ENCODE peak calls at places on chromosomes 13 and 19, in nine cellular contexts. E is retina; V is T-helper 9 cell; B is stimulated activated CD8-positive, alpha-beta memory T cell treated with anti-CD3 and anti-CD28 coated beads, Interleukin-4, amount 100 ng/mL, for 4 hours; A is Panc1; P is EH; T is brain microvascular endothelial cell; X is A549; F is SW480. Q is an unnamed sample.

GRCh38 chr13:23339225-23339624 is 94.3 kb downstream of the SACS start:
- DNase-seq in B (no peak), X (no peak), T (no peak), F (no peak), V (no peak), E (no peak), P (no peak), A (no peak), Q (no peak)

GRCh38 chr19:3642987-3643386 is 16.4 kb upstream of the CACTIN start:
- DNase-seq in B (no peak), X (no peak), P (no peak), T (no peak), V (no peak), E (no peak), F (no peak), A (no peak), Q (no peak)

GRCh38 chr19:19185853-19186728 is 5.9 kb downstream of the BORCS8 start:
- DNase-seq in F (peak), V (peak), T (no peak), P (peak), E (no peak), A (no peak), B (peak), X (no peak), Q (no peak)

GRCh38 chr19:48372904-48373303 is 8.7 kb downstream of the SYNGR4 start:
- DNase-seq in X (no peak), V (no peak), E (no peak), F (peak), B (no peak), T (no peak), A (no peak), P (no peak), Q (no peak)

GRCh38 chr19:7933411-7933810 is 7.5 kb upstream of the CTXN1 start:
- DNase-seq in X (no peak), E (no peak), A (no peak), P (no peak), B (no peak), T (no peak), F (no peak), V (no peak), Q (no peak)

GRCh38 chr19:48302600-48302959 is 22.8 kb upstream of the EMP3 start:
- DNase-seq in T (no peak), X (no peak), V (no peak), P (no peak), E (no peak), B (no peak), A (no peak), F (no peak), Q (no peak)

GRCh38 chr19:2274185-2274711 is 7.7 kb downstream of the PEAK3 start:
- DNase-seq in T (no peak), P (peak), F (no peak), E (no peak), B (no peak), A (no peak), V (no peak), X (no peak), Q (no peak)

GRCh38 chr13:92989301-92989700 is 237.3 kb upstream of the GPC6 start:
- DNase-seq in F (no peak), B (no peak), V (no peak), E (no peak), P (no peak), A (no peak), X (no peak), T (no peak), Q (no peak)

GRCh38 chr13:110399801-110400200 is 92.7 kb downstream of the COL4A2 start:
- DNase-seq in T (no peak), X (no peak), V (no peak), B (no peak), A (no peak), E (no peak), F (no peak), P (peak), Q (no peak)

GRCh38 chr19:46731007-46731501 is 14.1 kb upstream of the PRKD2 start:
- DNase-seq in B (no peak), A (no peak), V (no peak), F (peak), X (peak), T (peak), P (peak), E (no peak), Q (no peak)

GRCh38 chr19:22608441-22608840 is 25.7 kb upstream of the ZNF492 start:
- DNase-seq in V (no peak), P (no peak), T (no peak), E (no peak), X (no peak), F (no peak), A (no peak), B (no peak), Q (no peak)

GRCh38 chr13:50187352-50188029 is 172.2 kb downstream of the KCNRG start:
- DNase-seq in T (no peak), X (no peak), E (no peak), A (no peak), F (no peak), V (no peak), P (no peak), B (no peak), Q (no peak)

GRCh38 chr13:33015791-33016323 is 366 bp upstream of the KL start:
- DNase-seq in P (no peak), T (no peak), B (no peak), E (peak), F (peak), X (no peak), V (no peak), A (no peak), Q (no peak)

GRCh38 chr13:52846567-52847321 is 1.7 kb downstream of the PCDH8 start:
- DNase-seq in X (no peak), E (peak), A (no peak), V (no peak), T (no peak), F (no peak), B (no peak), P (no peak), Q (no peak)

GRCh38 chr19:7947939-7948338 is 4.5 kb upstream of the TIMM44 start:
- DNase-seq in P (peak), V (no peak), B (no peak), F (peak), E (no peak), T (no peak), X (no peak), A (no peak), Q (no peak)

GRCh38 chr13:109273326-109273751 is 513.0 kb downstream of the IRS2 start:
- DNase-seq in X (no peak), V (no peak), A (no peak), T (peak), B (no peak), E (no peak), P (peak), F (no peak), Q (no peak)

GRCh38 chr19:33997690-33998089 is 174.6 kb upstream of the LSM14A start:
- DNase-seq in V (no peak), E (no peak), F (no peak), X (no peak), B (no peak), T (no peak), P (no peak), A (no peak), Q (no peak)